ENCODE peak calls at places on chromosome 10, in six cellular contexts. W is stimulated activated naive CD8-positive, alpha-beta T cell treated with anti-CD3 and anti-CD28 coated beads, Interleukin-15, Interleukin-2, amounts not matched to agents 100 U/mL and 50 U/mL, for 24 hours; M is ACHN; J is left colon; I is heart right ventricle; N is coronary artery. H is an unnamed sample.

GRCh38 chr10:125448596-125448995 is 234.4 kb downstream of the TEX36 start:
- DNase-seq in J (peak), M (peak), W (peak), I (no peak), N (no peak), H (no peak)

GRCh38 chr10:70300908-70301597 is 17.2 kb upstream of the NPFFR1 start:
- DNase-seq in J (no peak), M (no peak), I (no peak), W (no peak), N (no peak), H (no peak)

GRCh38 chr10:30691601-30692015 is 62.1 kb upstream of the LYZL2 start:
- DNase-seq in N (no peak), M (no peak), I (no peak), W (no peak), J (no peak), H (no peak)

GRCh38 chr10:98415710-98416077 is 712 bp upstream of the PYROXD2 start:
- DNase-seq in M (peak), W (no peak), N (peak), I (peak), J (no peak), H (no peak)

GRCh38 chr10:59622320-59622901 is 87.2 kb downstream of the SLC16A9 start:
- DNase-seq in M (peak), J (peak), I (peak), N (no peak), W (peak), H (no peak)

GRCh38 chr10:65570143-65571010 is 1355.5 kb upstream of the LRRTM3 start:
- DNase-seq in J (peak), N (no peak), M (peak), I (peak), W (no peak), H (no peak)

GRCh38 chr10:101858723-101859500 is 15.3 kb upstream of the KCNIP2 start:
- DNase-seq in N (no peak), J (no peak), M (no peak), I (no peak), W (no peak), H (no peak)

GRCh38 chr10:100509241-100509640 is 10.4 kb downstream of the SEC31B start:
- DNase-seq in W (peak), J (no peak), N (no peak), M (no peak), I (no peak), H (no peak)

GRCh38 chr10:131477457-131478205 is 166.1 kb upstream of the TCERG1L start:
- DNase-seq in I (no peak), J (no peak), W (no peak), M (no peak), N (peak), H (no peak)

GRCh38 chr10:74177140-74177677 is 26.2 kb downstream of the ADK start:
- DNase-seq in J (peak), M (peak), N (peak), I (no peak), W (peak), H (no peak)

GRCh38 chr10:100518761-100519241 is 860 bp downstream of the SEC31B start:
- DNase-seq in J (peak), I (peak), W (peak), M (peak), N (no peak), H (no peak)

GRCh38 chr10:14613570-14613918 is 161.2 kb downstream of the FAM107B start:
- DNase-seq in W (no peak), N (no peak), I (no peak), M (no peak), J (no peak), H (no peak)

GRCh38 chr10:5948999-5949759 is 28.2 kb downstream of the IL15RA start:
- DNase-seq in W (peak), I (peak), M (peak), J (peak), N (no peak), H (no peak)

GRCh38 chr10:121080324-121080807 is 229.2 kb downstream of the WDR11 start:
- DNase-seq in I (no peak), N (no peak), W (no peak), M (no peak), J (peak), H (no peak)

GRCh38 chr10:125742465-125742864 is 23.0 kb downstream of the EDRF1 start:
- DNase-seq in I (no peak), M (peak), W (no peak), J (no peak), N (no peak), H (no peak)

GRCh38 chr10:129940617-129941198 is 23.4 kb downstream of the EBF3 start:
- DNase-seq in W (no peak), I (no peak), M (no peak), J (no peak), N (no peak), H (no peak)

GRCh38 chr10:15321431-15322321 is 49.4 kb downstream of the FAM171A1 start:
- DNase-seq in J (no peak), I (peak), M (no peak), N (no peak), W (no peak), H (no peak)

GRCh38 chr10:72292223-72292691 is 18.5 kb downstream of the DDIT4 start:
- DNase-seq in M (no peak), W (peak), I (no peak), J (peak), N (no peak), H (no peak)

GRCh38 chr10:28652101-28652500 is 25.2 kb upstream of the BAMBI start:
- DNase-seq in M (no peak), W (no peak), J (no peak), N (no peak), I (no peak), H (no peak)

GRCh38 chr10:71437537-71438058 is 40.9 kb downstream of the CDH23 start:
- DNase-seq in W (no peak), I (no peak), M (no peak), N (no peak), J (no peak), H (no peak)

GRCh38 chr10:93554760-93555432 is 11.6 kb upstream of the FFAR4 start:
- DNase-seq in W (peak), N (no peak), I (peak), M (peak), J (peak), H (no peak)

GRCh38 chr10:69222157-69223027 is 2.3 kb downstream of the HKDC1 start:
- DNase-seq in N (no peak), I (no peak), J (peak), W (peak), M (peak), H (no peak)

GRCh38 chr10:60809157-60809556 is 30.9 kb downstream of the CDK1 start:
- DNase-seq in N (no peak), I (no peak), W (no peak), M (no peak), J (no peak), H (no peak)

GRCh38 chr10:91597397-91597881 is 35.4 kb downstream of the PPP1R3C start:
- DNase-seq in J (no peak), M (peak), W (no peak), N (no peak), I (no peak), H (no peak)

GRCh38 chr10:130686680-130687300 is 550.6 kb downstream of the GLRX3 start:
- DNase-seq in J (no peak), I (no peak), M (peak), N (no peak), W (no peak), H (no peak)

GRCh38 chr10:89776665-89777064 is 75.3 kb downstream of the KIF20B start:
- DNase-seq in M (no peak), W (no peak), N (no peak), J (no peak), I (no peak), H (no peak)

GRCh38 chr10:131667561-131667960 is 233.2 kb upstream of the PPP2R2D start:
- DNase-seq in J (no peak), N (no peak), I (no peak), W (no peak), M (no peak), H (no peak)

GRCh38 chr10:100364735-100365391 is 17.8 kb downstream of the SCD start:
- DNase-seq in I (peak), M (peak), J (peak), W (no peak), N (no peak), H (no peak)

GRCh38 chr10:85734791-85735190 is 631.8 kb downstream of the GRID1 start:
- DNase-seq in M (no peak), J (no peak), I (no peak), N (no peak), W (no peak), H (no peak)

GRCh38 chr10:62625484-62625883 is 179.0 kb upstream of the ADO start:
- DNase-seq in M (no peak), J (no peak), W (no peak), I (no peak), N (no peak), H (no peak)

GRCh38 chr10:49598986-49599385 is 11.1 kb upstream of the SLC18A3 start:
- DNase-seq in M (no peak), J (no peak), N (no peak), W (no peak), I (no peak), H (no peak)